ENCODE peak calls at places on chromosomes 2 and 18, in eight cellular contexts. U is upper lobe of right lung; C is activated T-cell treated with anti-CD3 and anti-CD28 coated beads, Interleukin-2, amount 50 U/mL, for 4 hours; J is naive thymus-derived CD4-positive, alpha-beta T cell; F is naive thymus-derived CD8-positive, alpha-beta T cell; T is Right ventricle myocardium inferior; P is left cardiac atrium; Z is gastroesophageal sphincter. E is an unnamed sample.

GRCh38 chr2:200625958-200626363 is 40.1 kb downstream of the AOX1 start:
- ATAC-seq in U (no peak), C (no peak), J (no peak), F (no peak), T (no peak), P (no peak), Z (no peak), E (no peak)

GRCh38 chr2:187224989-187225388 is 223.1 kb downstream of the CALCRL start:
- ATAC-seq in U (no peak), C (no peak), J (no peak), F (no peak), T (no peak), P (no peak), Z (no peak), E (no peak)

GRCh38 chr2:52428224-52428623 is 1339.4 kb upstream of the CHAC2 start:
- ATAC-seq in U (no peak), C (no peak), J (no peak), F (no peak), T (no peak), P (no peak), Z (no peak), E (no peak)

GRCh38 chr2:133975135-133975534 is 278.7 kb upstream of the MGAT5 start:
- ATAC-seq in U (no peak), C (no peak), J (no peak), F (no peak), T (no peak), P (no peak), Z (no peak), E (peak)

GRCh38 chr2:205571300-205571858 is 110.9 kb upstream of the NRP2 start:
- ATAC-seq in U (no peak), C (no peak), J (no peak), F (no peak), T (no peak), P (no peak), Z (no peak), E (no peak)

GRCh38 chr2:134136702-134137101 is 117.2 kb upstream of the MGAT5 start:
- ATAC-seq in U (no peak), C (peak), J (no peak), F (no peak), T (peak), P (no peak), Z (no peak), E (peak)

GRCh38 chr2:70391988-70392387 is 90.1 kb upstream of the FAM136A start:
- ATAC-seq in U (no peak), C (no peak), J (no peak), F (no peak), T (no peak), P (no peak), Z (no peak), E (no peak)

GRCh38 chr2:240527153-240527750 is 30.5 kb downstream of the ANKMY1 start:
- ATAC-seq in U (no peak), C (no peak), J (no peak), F (no peak), T (no peak), P (no peak), Z (no peak), E (no peak)

GRCh38 chr2:145044506-145044905 is 524.6 kb upstream of the ZEB2 start:
- ATAC-seq in U (no peak), C (no peak), J (no peak), F (no peak), T (no peak), P (no peak), Z (no peak), E (no peak)

GRCh38 chr18:10900435-10900834 is 248.9 kb downstream of the PIEZO2 start:
- ATAC-seq in U (no peak), C (no peak), J (no peak), F (no peak), T (no peak), P (no peak), Z (no peak), E (no peak)

GRCh38 chr2:30450025-30450424 is 3.0 kb downstream of the LCLAT1 start:
- ATAC-seq in U (no peak), C (no peak), J (no peak), F (no peak), T (no peak), P (no peak), Z (no peak), E (no peak)